ENCODE peak calls at places on chromosomes 1 and 21, in five cellular contexts. One of them, this sample, is unnamed.

GRCh38 chr1:232662910-232663309 is 33.0 kb upstream of the SIPA1L2 start:
- DNase-seq in amniotic stem cell: no peak
- DNase-seq in upper lobe of right lung: no peak
- DNase-seq in T1000: no peak
- DNase-seq in kidney tubule cell: no peak
- DNase-seq in this sample: no peak

GRCh38 chr1:10651793-10652192 is 144.7 kb downstream of the CASZ1 start:
- DNase-seq in amniotic stem cell: no peak
- DNase-seq in upper lobe of right lung: peak
- DNase-seq in T1000: no peak
- DNase-seq in kidney tubule cell: peak
- DNase-seq in this sample: no peak

GRCh38 chr21:33761104-33762036 is 119.1 kb downstream of the ITSN1 start:
- DNase-seq in amniotic stem cell: peak
- DNase-seq in upper lobe of right lung: no peak
- DNase-seq in T1000: peak
- DNase-seq in kidney tubule cell: peak
- DNase-seq in this sample: peak

GRCh38 chr1:35642472-35642955 is 1.2 kb upstream of the PSMB2 start:
- DNase-seq in amniotic stem cell: no peak
- DNase-seq in upper lobe of right lung: no peak
- DNase-seq in T1000: no peak
- DNase-seq in kidney tubule cell: no peak
- DNase-seq in this sample: no peak

GRCh38 chr1:46516140-46516539 is 26.5 kb downstream of the DMBX1 start:
- DNase-seq in amniotic stem cell: no peak
- DNase-seq in upper lobe of right lung: no peak
- DNase-seq in T1000: no peak
- DNase-seq in kidney tubule cell: no peak
- DNase-seq in this sample: no peak

GRCh38 chr1:231590453-231591198 is 36.0 kb upstream of the DISC1 start:
- DNase-seq in amniotic stem cell: peak
- DNase-seq in upper lobe of right lung: no peak
- DNase-seq in T1000: peak
- DNase-seq in kidney tubule cell: peak
- DNase-seq in this sample: peak

GRCh38 chr1:81600878-81601658 is 199.7 kb upstream of the ADGRL2 start:
- DNase-seq in amniotic stem cell: no peak
- DNase-seq in upper lobe of right lung: no peak
- DNase-seq in T1000: no peak
- DNase-seq in kidney tubule cell: peak
- DNase-seq in this sample: no peak

GRCh38 chr1:39524591-39525365 is 33.3 kb downstream of the BMP8A start:
- DNase-seq in amniotic stem cell: no peak
- DNase-seq in upper lobe of right lung: no peak
- DNase-seq in T1000: no peak
- DNase-seq in kidney tubule cell: no peak
- DNase-seq in this sample: no peak

GRCh38 chr1:105909811-105910210 is 1146.7 kb upstream of the PRMT6 start:
- DNase-seq in amniotic stem cell: no peak
- DNase-seq in upper lobe of right lung: no peak
- DNase-seq in T1000: no peak
- DNase-seq in kidney tubule cell: no peak
- DNase-seq in this sample: no peak

GRCh38 chr1:217039926-217040325 is 316.7 kb upstream of the ESRRG start:
- DNase-seq in amniotic stem cell: no peak
- DNase-seq in upper lobe of right lung: no peak
- DNase-seq in T1000: no peak
- DNase-seq in kidney tubule cell: no peak
- DNase-seq in this sample: no peak

GRCh38 chr1:51583532-51583931 is 33.4 kb upstream of the OSBPL9 start:
- DNase-seq in amniotic stem cell: no peak
- DNase-seq in upper lobe of right lung: peak
- DNase-seq in T1000: peak
- DNase-seq in kidney tubule cell: peak
- DNase-seq in this sample: no peak

GRCh38 chr1:89269277-89269676 is 3.4 kb downstream of the GBP5 start:
- DNase-seq in amniotic stem cell: no peak
- DNase-seq in upper lobe of right lung: no peak
- DNase-seq in T1000: no peak
- DNase-seq in kidney tubule cell: no peak
- DNase-seq in this sample: no peak

GRCh38 chr1:193581338-193581737 is 394.9 kb upstream of the B3GALT2 start:
- DNase-seq in amniotic stem cell: no peak
- DNase-seq in upper lobe of right lung: no peak
- DNase-seq in T1000: no peak
- DNase-seq in kidney tubule cell: no peak
- DNase-seq in this sample: no peak

GRCh38 chr1:13828454-13829151 is 128.6 kb downstream of the PRDM2 start:
- DNase-seq in amniotic stem cell: no peak
- DNase-seq in upper lobe of right lung: peak
- DNase-seq in T1000: no peak
- DNase-seq in kidney tubule cell: peak
- DNase-seq in this sample: no peak

GRCh38 chr1:86965012-86965826 is 50.8 kb downstream of the HS2ST1 start:
- DNase-seq in amniotic stem cell: peak
- DNase-seq in upper lobe of right lung: no peak
- DNase-seq in T1000: peak
- DNase-seq in kidney tubule cell: peak
- DNase-seq in this sample: no peak

GRCh38 chr1:36471830-36472641 is 7.9 kb upstream of the MRPS15 start:
- DNase-seq in amniotic stem cell: no peak
- DNase-seq in upper lobe of right lung: peak
- DNase-seq in T1000: no peak
- DNase-seq in kidney tubule cell: no peak
- DNase-seq in this sample: no peak

GRCh38 chr1:155136728-155137127 is 1.1 kb downstream of the SLC50A1 start:
- DNase-seq in amniotic stem cell: no peak
- DNase-seq in upper lobe of right lung: no peak
- DNase-seq in T1000: no peak
- DNase-seq in kidney tubule cell: no peak
- DNase-seq in this sample: no peak

GRCh38 chr1:181163662-181164061 is 75.2 kb downstream of the IER5 start:
- DNase-seq in amniotic stem cell: no peak
- DNase-seq in upper lobe of right lung: no peak
- DNase-seq in T1000: no peak
- DNase-seq in kidney tubule cell: no peak
- DNase-seq in this sample: no peak

GRCh38 chr1:238961790-238962189 is 424.6 kb upstream of the CHRM3 start:
- DNase-seq in amniotic stem cell: no peak
- DNase-seq in upper lobe of right lung: no peak
- DNase-seq in T1000: no peak
- DNase-seq in kidney tubule cell: no peak
- DNase-seq in this sample: no peak

GRCh38 chr1:21762022-21762404 is 20.9 kb downstream of the USP48 start:
- DNase-seq in amniotic stem cell: no peak
- DNase-seq in upper lobe of right lung: no peak
- DNase-seq in T1000: no peak
- DNase-seq in kidney tubule cell: no peak
- DNase-seq in this sample: no peak

GRCh38 chr1:56330400-56331026 is 248.8 kb downstream of the PLPP3 start:
- DNase-seq in amniotic stem cell: peak
- DNase-seq in upper lobe of right lung: no peak
- DNase-seq in T1000: no peak
- DNase-seq in kidney tubule cell: peak
- DNase-seq in this sample: peak